ENCODE peak calls at places on chromosomes 13 and 19, in four cellular contexts. Q, I, K and V are unnamed samples.

GRCh38 chr13:97921146-97921776 is 32.2 kb upstream of the IPO5 start:
- DNase-seq in Q (no peak), I (no peak), K (no peak), V (no peak)

GRCh38 chr19:58409010-58409790 is 751 bp downstream of the ZNF584 start:
- DNase-seq in Q (peak), I (peak), K (peak), V (no peak)

GRCh38 chr13:51359352-51359751 is 19.9 kb downstream of the SERPINE3 start:
- DNase-seq in Q (no peak), I (no peak), K (no peak), V (no peak)

GRCh38 chr19:57290970-57291369 is 10.7 kb downstream of the ZNF460 start:
- DNase-seq in Q (no peak), I (no peak), K (no peak), V (no peak)

GRCh38 chr19:3619631-3620012 is 7.0 kb downstream of the CACTIN start:
- DNase-seq in Q (no peak), I (no peak), K (no peak), V (no peak)

GRCh38 chr13:45456196-45456972 is 8.4 kb upstream of the COG3 start:
- DNase-seq in Q (peak), I (no peak), K (no peak), V (no peak)

GRCh38 chr19:23525265-23525862 is 130.1 kb upstream of the ZNF91 start:
- DNase-seq in Q (no peak), I (no peak), K (no peak), V (no peak)

GRCh38 chr19:18364826-18365528 is 21.0 kb upstream of the GDF15 start:
- DNase-seq in Q (peak), I (peak), K (no peak), V (no peak)

GRCh38 chr19:993361-993830 is 6.8 kb upstream of the GRIN3B start:
- DNase-seq in Q (peak), I (no peak), K (no peak), V (no peak)

GRCh38 chr13:95797016-95797415 is 120.1 kb downstream of the DNAJC3 start:
- DNase-seq in Q (no peak), I (peak), K (no peak), V (no peak)

GRCh38 chr19:58476498-58477015 is 405 bp downstream of the ZNF446 start:
- DNase-seq in Q (peak), I (peak), K (no peak), V (no peak)

GRCh38 chr13:30739646-30740642 is 4.6 kb downstream of the ALOX5AP start:
- DNase-seq in Q (peak), I (peak), K (no peak), V (no peak)

GRCh38 chr13:93927431-93927830 is 552.1 kb downstream of the DCT start:
- DNase-seq in Q (no peak), I (no peak), K (no peak), V (no peak)

GRCh38 chr19:5481957-5482356 is 26.7 kb downstream of the ZNRF4 start:
- DNase-seq in Q (no peak), I (no peak), K (no peak), V (no peak)

GRCh38 chr19:3094638-3095374 is 644 bp downstream of the GNA11 start:
- DNase-seq in Q (peak), I (peak), K (no peak), V (no peak)

GRCh38 chr19:6238643-6239281 is 41.0 kb downstream of the MLLT1 start:
- DNase-seq in Q (no peak), I (no peak), K (no peak), V (no peak)

GRCh38 chr19:2186071-2186846 is 22.5 kb downstream of the DOT1L start:
- DNase-seq in Q (peak), I (peak), K (no peak), V (no peak)

GRCh38 chr19:14082675-14082960 is 3.0 kb downstream of the C19orf67 start:
- DNase-seq in Q (no peak), I (no peak), K (no peak), V (no peak)

GRCh38 chr13:113090415-113090770 is 15.2 kb upstream of the F7 start:
- DNase-seq in Q (no peak), I (no peak), K (no peak), V (no peak)

GRCh38 chr13:31394491-31394890 is 194.7 kb downstream of the B3GLCT start:
- DNase-seq in Q (no peak), I (no peak), K (no peak), V (no peak)

GRCh38 chr19:20067898-20068297 is 9.9 kb upstream of the ZNF90 start:
- DNase-seq in Q (no peak), I (no peak), K (no peak), V (no peak)

GRCh38 chr13:41428155-41428554 is 29.2 kb upstream of the RGCC start:
- DNase-seq in Q (no peak), I (no peak), K (peak), V (peak)

GRCh38 chr19:33998739-33999345 is 173.5 kb upstream of the LSM14A start:
- DNase-seq in Q (peak), I (peak), K (no peak), V (no peak)

GRCh38 chr13:36166051-36166450 is 34.9 kb upstream of the DCLK1 start:
- DNase-seq in Q (no peak), I (no peak), K (no peak), V (no peak)

GRCh38 chr13:98839826-98840769 is 87.6 kb upstream of the SLC15A1 start:
- DNase-seq in Q (peak), I (peak), K (peak), V (peak)

GRCh38 chr13:113548171-113548641 is 36.3 kb upstream of the TFDP1 start:
- DNase-seq in Q (peak), I (no peak), K (peak), V (no peak)

GRCh38 chr13:110774051-110774450 is 60.6 kb downstream of the ING1 start:
- DNase-seq in Q (peak), I (no peak), K (no peak), V (no peak)

DNA sequence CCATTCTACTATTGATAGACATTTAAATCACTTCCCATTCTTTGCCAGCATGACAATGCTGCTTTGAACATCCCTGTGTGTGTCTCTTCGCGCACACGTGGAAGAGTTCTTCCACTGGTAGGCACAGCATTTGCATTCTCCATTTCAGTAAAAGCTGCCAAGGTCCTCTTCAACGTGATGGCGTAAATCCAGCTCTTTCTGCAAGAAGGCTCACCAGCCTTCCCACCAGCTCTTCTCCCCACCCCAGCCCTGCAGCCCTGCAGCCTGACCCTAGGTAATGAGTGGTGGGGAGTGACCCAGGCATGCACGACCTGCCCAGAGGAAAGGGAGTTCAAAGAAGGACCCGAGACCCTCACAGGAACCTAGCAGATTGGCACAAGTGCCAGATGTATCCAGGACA is 31.7 kb upstream of the FFAR2 start:
- DNase-seq in Q (no peak), I (no peak), K (no peak), V (no peak)
- H2BK12ac ChIP-seq in Q (no peak), I (no peak), K (no peak), V (no peak)

DNA sequence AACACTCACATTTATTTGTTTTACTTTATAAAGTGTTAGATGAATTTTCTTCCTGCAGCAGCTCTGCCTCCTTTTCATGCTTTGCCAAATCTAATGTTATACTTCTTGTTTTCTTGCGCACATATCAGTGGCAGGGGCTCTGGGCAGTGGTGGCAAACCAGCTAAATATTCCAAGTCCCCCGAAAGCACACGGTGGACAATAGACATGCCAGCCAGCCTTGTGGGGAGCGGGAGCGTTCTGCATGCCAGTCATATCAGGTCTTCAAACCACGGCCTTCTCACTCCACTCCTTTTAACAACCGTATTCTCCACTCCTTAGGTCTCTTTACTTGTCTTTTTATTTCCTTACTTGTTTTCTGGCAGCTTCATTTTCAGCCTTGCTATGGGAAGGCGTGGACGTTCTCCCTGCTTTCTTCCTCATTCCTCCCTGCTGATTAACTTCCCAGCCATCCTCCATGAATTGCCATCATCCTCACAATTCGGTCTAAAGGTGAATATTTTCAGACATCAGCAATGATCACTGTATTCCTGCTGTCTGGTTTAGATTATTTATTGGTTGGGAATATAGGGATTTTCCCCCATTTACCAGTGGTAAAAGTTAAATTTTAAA is 77.1 kb upstream of the WASF3 start:
- DNase-seq in Q (peak), I (no peak), K (no peak), V (no peak)
- H3K4ac ChIP-seq in Q (no peak), I (no peak), K (no peak), V (no peak)

DNA sequence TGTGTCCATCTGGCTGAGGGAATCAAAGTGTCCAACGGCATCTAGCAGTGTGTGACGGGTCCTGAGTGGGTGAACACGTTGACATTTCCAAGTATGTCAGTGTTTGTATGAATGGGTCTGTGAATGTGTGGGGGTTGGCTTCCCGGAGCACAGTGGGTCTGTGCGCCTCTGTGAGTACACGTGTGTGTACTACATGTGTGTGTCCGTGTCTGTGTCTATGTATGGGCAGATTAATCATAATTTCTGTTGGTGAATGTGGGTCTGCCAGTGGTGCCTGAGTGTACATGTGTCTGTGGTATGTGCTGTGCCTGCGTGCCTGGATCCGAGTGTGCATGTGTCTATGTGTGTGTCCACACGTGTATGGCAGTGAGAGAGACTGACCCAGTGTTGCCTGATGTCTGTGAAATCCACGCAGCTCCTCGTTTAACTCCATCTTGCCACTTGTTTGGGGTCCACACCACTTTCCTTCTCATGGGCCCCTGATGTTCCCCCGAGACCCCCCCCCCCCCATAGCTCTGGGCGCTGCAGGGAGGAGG is 5.4 kb downstream of the CCDC8 start:
- DNase-seq in Q (no peak), I (no peak), K (no peak), V (no peak)
- H3K4me3 ChIP-seq in Q (no peak), I (no peak), K (peak), V (no peak)

DNA sequence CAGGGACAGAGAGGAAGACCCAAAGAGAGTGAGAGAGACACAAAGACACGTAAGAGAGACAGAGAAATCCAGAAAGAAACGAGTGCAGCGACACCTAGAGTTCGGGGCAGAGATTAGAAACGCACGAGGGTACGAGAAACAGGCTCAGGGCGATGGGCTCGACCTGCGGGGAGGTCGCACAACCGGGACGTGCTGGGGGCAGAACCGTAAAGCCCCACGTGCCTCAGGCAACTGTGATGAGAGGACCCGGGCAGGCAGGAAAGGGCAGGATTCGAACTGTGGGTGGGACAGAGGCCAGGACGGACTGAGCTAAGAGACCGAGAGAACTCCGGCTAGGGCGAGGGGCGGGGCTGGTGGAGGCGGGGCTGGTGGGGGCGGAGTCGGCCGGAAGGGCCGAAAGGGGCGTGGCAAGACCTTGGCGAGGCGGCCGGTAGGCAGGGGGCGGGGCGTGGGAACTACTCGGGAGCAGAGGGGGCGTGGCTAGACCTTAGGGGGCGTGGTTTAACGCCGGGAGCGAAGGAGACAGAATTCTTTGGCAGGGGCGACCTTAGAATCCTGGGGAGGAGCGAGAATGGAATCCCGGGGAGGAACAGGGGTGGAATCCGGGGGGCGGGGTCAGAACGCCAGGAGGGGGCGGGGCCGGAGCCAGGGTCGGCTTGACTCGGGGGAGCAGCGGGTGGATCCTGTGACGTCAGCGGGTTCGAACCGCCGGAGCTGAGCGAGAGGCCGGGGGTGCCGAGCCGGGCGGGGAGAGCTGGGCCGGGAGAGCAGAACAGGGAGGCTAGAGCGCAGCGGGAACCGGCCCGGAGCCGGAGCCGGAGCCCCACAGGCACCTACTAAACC is at the start of gene NECTIN2:
- DNase-seq in Q (peak), I (peak), K (peak), V (peak)
- H2BK12ac ChIP-seq in Q (peak), I (peak), K (peak), V (peak)